ENCODE peak calls at places on chromosomes 1 and 21, in nine cellular contexts. One of them, this sample, is unnamed.

GRCh38 chr1:66637146-66637545 is 103.2 kb downstream of the SGIP1 start:
- DNase-seq in tibial artery: no peak
- DNase-seq in K562: no peak
- DNase-seq in AG09309: no peak
- DNase-seq in progenitor cell of endocrine pancreas: no peak
- DNase-seq in neural crest cell: no peak
- DNase-seq in HL-60: no peak
- DNase-seq in psoas muscle: no peak
- DNase-seq in AG09319: no peak
- DNase-seq in this sample: no peak

GRCh38 chr1:14705824-14706223 is 107.3 kb downstream of the KAZN start:
- DNase-seq in AG09309: no peak
- DNase-seq in tibial artery: no peak
- DNase-seq in K562: no peak
- DNase-seq in HL-60: no peak
- DNase-seq in neural crest cell: no peak
- DNase-seq in psoas muscle: no peak
- DNase-seq in AG09319: no peak
- DNase-seq in progenitor cell of endocrine pancreas: no peak
- DNase-seq in this sample: no peak

GRCh38 chr1:197342044-197342565 is 74.1 kb downstream of the CRB1 start:
- DNase-seq in AG09309: no peak
- DNase-seq in tibial artery: no peak
- DNase-seq in neural crest cell: no peak
- DNase-seq in K562: no peak
- DNase-seq in progenitor cell of endocrine pancreas: no peak
- DNase-seq in HL-60: no peak
- DNase-seq in psoas muscle: no peak
- DNase-seq in AG09319: no peak
- DNase-seq in this sample: no peak

GRCh38 chr21:43345746-43346409 is 81.1 kb downstream of the SIK1 start:
- DNase-seq in AG09319: no peak
- DNase-seq in psoas muscle: no peak
- DNase-seq in AG09309: no peak
- DNase-seq in K562: peak
- DNase-seq in tibial artery: no peak
- DNase-seq in HL-60: peak
- DNase-seq in neural crest cell: no peak
- DNase-seq in progenitor cell of endocrine pancreas: no peak
- DNase-seq in this sample: no peak

GRCh38 chr1:9280015-9280860 is 12.5 kb upstream of the SPSB1 start:
- DNase-seq in psoas muscle: peak
- DNase-seq in neural crest cell: no peak
- DNase-seq in AG09309: peak
- DNase-seq in AG09319: peak
- DNase-seq in HL-60: no peak
- DNase-seq in tibial artery: peak
- DNase-seq in progenitor cell of endocrine pancreas: no peak
- DNase-seq in K562: peak
- DNase-seq in this sample: no peak

GRCh38 chr1:111747282-111747734 is 8.1 kb upstream of the INKA2 start:
- DNase-seq in AG09309: no peak
- DNase-seq in K562: peak
- DNase-seq in psoas muscle: peak
- DNase-seq in HL-60: peak
- DNase-seq in progenitor cell of endocrine pancreas: no peak
- DNase-seq in tibial artery: peak
- DNase-seq in AG09319: peak
- DNase-seq in neural crest cell: peak
- DNase-seq in this sample: no peak

GRCh38 chr1:22611530-22611947 is 24.9 kb upstream of the C1QA start:
- DNase-seq in AG09309: peak
- DNase-seq in AG09319: peak
- DNase-seq in K562: peak
- DNase-seq in psoas muscle: peak
- DNase-seq in HL-60: no peak
- DNase-seq in progenitor cell of endocrine pancreas: peak
- DNase-seq in tibial artery: no peak
- DNase-seq in neural crest cell: peak
- DNase-seq in this sample: no peak

GRCh38 chr1:230572121-230573083 is 69.9 kb upstream of the COG2 start:
- DNase-seq in HL-60: peak
- DNase-seq in AG09309: no peak
- DNase-seq in tibial artery: no peak
- DNase-seq in K562: no peak
- DNase-seq in progenitor cell of endocrine pancreas: no peak
- DNase-seq in AG09319: no peak
- DNase-seq in psoas muscle: no peak
- DNase-seq in neural crest cell: no peak
- DNase-seq in this sample: no peak

GRCh38 chr1:9861371-9861770 is 37.6 kb upstream of the CLSTN1 start:
- DNase-seq in progenitor cell of endocrine pancreas: no peak
- DNase-seq in neural crest cell: no peak
- DNase-seq in K562: no peak
- DNase-seq in HL-60: no peak
- DNase-seq in tibial artery: no peak
- DNase-seq in AG09319: no peak
- DNase-seq in AG09309: no peak
- DNase-seq in psoas muscle: no peak
- DNase-seq in this sample: no peak

GRCh38 chr1:156622581-156623297 is 3.5 kb downstream of the HAPLN2 start:
- DNase-seq in AG09309: no peak
- DNase-seq in K562: no peak
- DNase-seq in psoas muscle: no peak
- DNase-seq in progenitor cell of endocrine pancreas: no peak
- DNase-seq in neural crest cell: no peak
- DNase-seq in tibial artery: no peak
- DNase-seq in AG09319: no peak
- DNase-seq in HL-60: no peak
- DNase-seq in this sample: no peak

GRCh38 chr1:232123775-232124659 is 497.4 kb downstream of the DISC1 start:
- DNase-seq in psoas muscle: no peak
- DNase-seq in neural crest cell: no peak
- DNase-seq in tibial artery: no peak
- DNase-seq in AG09309: no peak
- DNase-seq in AG09319: no peak
- DNase-seq in HL-60: no peak
- DNase-seq in progenitor cell of endocrine pancreas: no peak
- DNase-seq in K562: no peak
- DNase-seq in this sample: no peak

GRCh38 chr1:7224081-7224534 is 438.9 kb downstream of the CAMTA1 start:
- DNase-seq in AG09319: no peak
- DNase-seq in progenitor cell of endocrine pancreas: no peak
- DNase-seq in K562: no peak
- DNase-seq in neural crest cell: no peak
- DNase-seq in psoas muscle: no peak
- DNase-seq in AG09309: no peak
- DNase-seq in tibial artery: no peak
- DNase-seq in HL-60: no peak
- DNase-seq in this sample: no peak
- TF ChIP-seq CTCF in AG09319: no peak
- TF ChIP-seq CTCF in progenitor cell of endocrine pancreas: no peak
- TF ChIP-seq CTCF in K562: no peak
- TF ChIP-seq CTCF in neural crest cell: no peak
- TF ChIP-seq CTCF in psoas muscle: no peak
- TF ChIP-seq CTCF in AG09309: no peak
- TF ChIP-seq CTCF in tibial artery: no peak
- TF ChIP-seq CTCF in HL-60: no peak
- TF ChIP-seq CTCF in this sample: no peak

GRCh38 chr1:5888606-5889211 is 103.5 kb downstream of the NPHP4 start:
- DNase-seq in tibial artery: no peak
- DNase-seq in AG09319: no peak
- DNase-seq in progenitor cell of endocrine pancreas: no peak
- DNase-seq in AG09309: no peak
- DNase-seq in neural crest cell: peak
- DNase-seq in HL-60: no peak
- DNase-seq in K562: no peak
- DNase-seq in psoas muscle: no peak
- DNase-seq in this sample: no peak
- TF ChIP-seq CTCF in tibial artery: no peak
- TF ChIP-seq CTCF in AG09319: no peak
- TF ChIP-seq CTCF in progenitor cell of endocrine pancreas: no peak
- TF ChIP-seq CTCF in AG09309: no peak
- TF ChIP-seq CTCF in neural crest cell: no peak
- TF ChIP-seq CTCF in HL-60: no peak
- TF ChIP-seq CTCF in K562: peak
- TF ChIP-seq CTCF in psoas muscle: no peak
- TF ChIP-seq CTCF in this sample: peak

DNA sequence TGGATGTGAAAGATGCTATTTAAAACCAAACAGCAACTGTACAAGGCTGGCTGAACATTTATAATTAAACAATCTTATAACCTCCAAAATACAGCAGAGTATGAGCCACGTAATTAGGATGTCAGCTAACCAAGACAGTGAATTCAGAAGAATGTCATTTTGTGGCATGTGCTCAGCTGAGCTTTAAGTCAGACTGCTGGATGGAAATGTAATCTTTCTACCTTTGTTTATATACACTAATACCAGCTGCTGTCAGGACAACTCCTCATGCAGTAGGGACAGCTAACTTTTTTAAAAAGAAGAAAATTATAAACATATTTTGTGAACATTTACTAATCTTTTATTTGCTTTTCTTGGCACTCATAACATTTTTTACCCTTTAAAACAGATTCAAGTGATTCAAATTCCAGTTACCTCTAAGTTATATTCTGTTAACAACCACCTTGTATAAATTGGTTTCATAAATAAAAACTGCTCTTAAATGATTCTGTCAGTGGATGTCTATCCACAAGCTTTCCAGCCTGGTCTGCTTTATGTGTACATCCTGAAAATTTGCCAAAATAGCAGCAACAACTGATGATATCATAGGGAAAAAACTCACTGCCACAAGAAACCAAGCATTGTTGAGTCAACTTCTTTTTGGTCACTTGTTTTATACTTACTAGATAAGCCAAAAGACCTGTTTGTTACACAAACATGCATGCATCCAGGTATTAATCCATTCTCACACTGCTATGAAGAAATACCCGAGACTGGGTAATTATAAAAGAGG is 36.1 kb downstream of the DPH5 start:
- DNase-seq in HL-60: no peak
- DNase-seq in tibial artery: no peak
- DNase-seq in AG09319: peak
- DNase-seq in psoas muscle: no peak
- DNase-seq in K562: no peak
- DNase-seq in AG09309: peak
- DNase-seq in progenitor cell of endocrine pancreas: no peak
- DNase-seq in neural crest cell: no peak
- DNase-seq in this sample: no peak
- TF ChIP-seq CTCF in HL-60: no peak
- TF ChIP-seq CTCF in tibial artery: no peak
- TF ChIP-seq CTCF in AG09319: no peak
- TF ChIP-seq CTCF in psoas muscle: no peak
- TF ChIP-seq CTCF in K562: no peak
- TF ChIP-seq CTCF in AG09309: no peak
- TF ChIP-seq CTCF in progenitor cell of endocrine pancreas: no peak
- TF ChIP-seq CTCF in neural crest cell: no peak
- TF ChIP-seq CTCF in this sample: no peak

DNA sequence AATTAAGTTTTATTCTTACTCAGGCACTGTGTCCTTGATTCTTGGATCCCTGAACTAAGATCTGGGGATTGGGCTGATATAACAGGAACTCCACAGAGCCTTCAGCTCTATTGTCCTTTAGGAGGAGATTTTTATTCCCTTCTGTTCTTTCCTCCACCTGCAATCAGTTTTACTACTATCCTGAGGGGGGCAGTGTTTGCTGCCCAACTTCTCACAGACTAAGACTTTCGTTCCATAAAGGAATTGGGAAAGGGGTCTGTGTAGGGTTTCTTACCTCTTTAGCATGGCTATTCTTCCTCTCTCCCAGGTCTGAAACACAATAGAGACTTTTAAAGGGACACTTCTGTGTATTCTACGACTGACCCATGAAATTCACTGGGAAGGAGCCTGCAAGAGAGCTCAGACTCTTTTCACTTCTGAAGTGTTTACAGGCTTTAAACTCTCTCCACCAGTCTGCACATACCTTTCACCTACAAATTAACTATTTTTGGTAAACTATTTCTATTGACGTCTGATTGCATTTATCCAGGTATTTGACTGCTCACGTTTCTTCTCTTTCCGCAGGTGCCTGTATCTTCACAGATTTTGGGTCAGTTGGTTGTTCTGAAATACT is 103.3 kb upstream of the DEPDC1 start:
- DNase-seq in AG09319: no peak
- DNase-seq in HL-60: no peak
- DNase-seq in psoas muscle: no peak
- DNase-seq in AG09309: no peak
- DNase-seq in K562: no peak
- DNase-seq in tibial artery: no peak
- DNase-seq in neural crest cell: no peak
- DNase-seq in progenitor cell of endocrine pancreas: no peak
- DNase-seq in this sample: no peak
- TF ChIP-seq CTCF in AG09319: peak
- TF ChIP-seq CTCF in HL-60: no peak
- TF ChIP-seq CTCF in psoas muscle: peak
- TF ChIP-seq CTCF in AG09309: peak
- TF ChIP-seq CTCF in K562: peak
- TF ChIP-seq CTCF in tibial artery: peak
- TF ChIP-seq CTCF in neural crest cell: peak
- TF ChIP-seq CTCF in progenitor cell of endocrine pancreas: peak
- TF ChIP-seq CTCF in this sample: peak

DNA sequence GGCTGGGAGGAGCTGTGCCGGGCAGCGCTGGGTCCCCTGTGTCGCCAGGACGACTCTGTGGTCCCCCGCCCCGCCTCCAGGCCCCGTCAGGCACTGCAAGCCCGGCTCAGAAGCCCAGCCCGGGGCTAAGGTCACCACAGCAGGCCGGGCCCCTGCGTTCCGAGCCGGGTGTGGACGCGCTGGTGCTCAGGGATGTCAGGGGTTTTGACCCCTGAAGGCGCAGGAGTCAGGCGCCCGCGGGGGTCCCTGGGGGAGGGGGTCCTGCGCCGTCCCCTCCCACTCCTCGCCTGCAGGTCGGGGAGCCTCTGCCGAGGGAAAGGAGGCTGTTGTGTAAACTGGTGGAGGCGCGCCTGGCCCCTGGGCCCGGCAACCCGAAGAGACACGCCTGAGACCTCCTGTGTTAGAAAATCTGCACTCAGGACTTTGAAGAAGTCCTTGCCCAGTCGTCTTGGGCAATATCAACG is 23.7 kb upstream of the TMEM54 start:
- DNase-seq in AG09319: no peak
- DNase-seq in AG09309: no peak
- DNase-seq in psoas muscle: no peak
- DNase-seq in progenitor cell of endocrine pancreas: peak
- DNase-seq in K562: peak
- DNase-seq in tibial artery: no peak
- DNase-seq in HL-60: no peak
- DNase-seq in neural crest cell: peak
- DNase-seq in this sample: no peak
- TF ChIP-seq CTCF in AG09319: no peak
- TF ChIP-seq CTCF in AG09309: no peak
- TF ChIP-seq CTCF in psoas muscle: no peak
- TF ChIP-seq CTCF in progenitor cell of endocrine pancreas: peak
- TF ChIP-seq CTCF in K562: no peak
- TF ChIP-seq CTCF in tibial artery: no peak
- TF ChIP-seq CTCF in HL-60: no peak
- TF ChIP-seq CTCF in neural crest cell: no peak
- TF ChIP-seq CTCF in this sample: peak